ENCODE peak calls at places on chromosomes 3 and 15, in four cellular contexts. J, R, T and M are unnamed samples.

GRCh38 chr3:115862099-115862498 is 238.8 kb downstream of the GAP43 start:
- DNase-seq in J (no peak), R (no peak), T (no peak), M (no peak)

GRCh38 chr15:70261083-70261482 is 163.4 kb upstream of the TLE3 start:
- DNase-seq in J (no peak), R (no peak), T (no peak), M (no peak)

GRCh38 chr3:95172549-95172948 is 1109.7 kb downstream of the NSUN3 start:
- DNase-seq in J (no peak), R (no peak), T (peak; percentile 37), M (no peak)

GRCh38 chr3:95705786-95706418 is 1108.5 kb upstream of the EPHA6 start:
- DNase-seq in J (no peak), R (no peak), T (peak; percentile 12), M (no peak)

GRCh38 chr3:162435750-162436149 is 939.1 kb downstream of the OTOL1 start:
- DNase-seq in J (no peak), R (no peak), T (no peak), M (no peak)

GRCh38 chr3:62462790-62463186 is 89.4 kb upstream of the FEZF2 start:
- DNase-seq in J (no peak), R (no peak), T (no peak), M (no peak)

GRCh38 chr3:23805881-23806321 is at the start of gene UBE2E1:
- DNase-seq in J (peak; percentile 40), R (no peak), T (peak; percentile 64), M (peak; percentile 64)

GRCh38 chr3:157436583-157437300 is at the start of gene PTX3:
- DNase-seq in J (no peak), R (peak; percentile 71), T (no peak), M (peak; percentile 11)

GRCh38 chr3:13654330-13655073 is 105.6 kb downstream of the FBLN2 start:
- DNase-seq in J (no peak), R (no peak), T (no peak), M (peak; percentile 10)

GRCh38 chr15:29671308-29671981 is 150.8 kb downstream of the TJP1 start:
- DNase-seq in J (no peak), R (no peak), T (no peak), M (no peak)

GRCh38 chr3:124037332-124037731 is 45.4 kb upstream of the ROPN1 start:
- DNase-seq in J (no peak), R (no peak), T (no peak), M (no peak)

GRCh38 chr3:65732060-65732933 is 306.4 kb downstream of the MAGI1 start:
- DNase-seq in J (no peak), R (peak; percentile 10), T (peak; percentile 92), M (peak; percentile 81)

GRCh38 chr3:45881031-45882022 is 5.0 kb upstream of the CCR9 start:
- DNase-seq in J (peak; percentile 21), R (no peak), T (no peak), M (no peak)

GRCh38 chr15:75354454-75354853 is 7.6 kb downstream of the NEIL1 start:
- DNase-seq in J (no peak), R (no peak), T (no peak), M (no peak)

GRCh38 chr15:58348095-58348812 is 83.5 kb upstream of the LIPC start:
- DNase-seq in J (no peak), R (no peak), T (peak; percentile 6), M (no peak)